ENCODE peak calls at places on chromosomes 12 and 14, in six cellular contexts. L is cardiac fibroblast; M is tibial artery; U is AG09309; W is CD4-positive, alpha-beta T cell; C is BE2C. R is an unnamed sample.
A peak's percentile ranks its signal among the peaks of the same experiment; 100 is the strongest.

GRCh38 chr14:103561381-103562134 is 899 bp downstream of the BAG5 start:
- DNase-seq in L (peak; percentile 63), C (peak; percentile 26), U (no peak), W (no peak), M (no peak), R (peak; percentile 55)

GRCh38 chr14:79629891-79630560 is 581.3 kb downstream of the DIO2 start:
- DNase-seq in C (no peak), M (no peak), L (no peak), U (no peak), W (no peak), R (peak; percentile 23)

GRCh38 chr12:131386781-131387180 is 324.1 kb upstream of the SFSWAP start:
- DNase-seq in U (no peak), W (no peak), C (no peak), M (no peak), L (no peak), R (no peak)

GRCh38 chr14:67477926-67478915 is 10.3 kb downstream of the TMEM229B start:
- DNase-seq in M (no peak), C (no peak), U (no peak), W (no peak), L (no peak), R (no peak)

GRCh38 chr12:41573445-41573844 is 385.3 kb downstream of the PDZRN4 start:
- DNase-seq in L (no peak), U (no peak), M (no peak), W (no peak), C (no peak), R (no peak)

GRCh38 chr12:6779667-6780459 is 7.5 kb downstream of the LAG3 start:
- DNase-seq in W (no peak), C (no peak), M (no peak), U (no peak), L (no peak), R (peak; percentile 33)

GRCh38 chr14:56268039-56268438 is 149.8 kb downstream of the PELI2 start:
- DNase-seq in W (no peak), C (no peak), M (no peak), L (peak; percentile 72), U (no peak), R (no peak)

GRCh38 chr14:35534884-35535793 is 1.2 kb downstream of the INSM2 start:
- DNase-seq in C (peak; percentile 51), L (peak; percentile 65), M (peak; percentile 39), W (peak; percentile 55), U (no peak), R (peak; percentile 87)

GRCh38 chr12:54282949-54283593 is 2.5 kb downstream of the HNRNPA1 start:
- DNase-seq in W (no peak), C (peak; percentile 40), L (no peak), U (no peak), M (no peak), R (no peak)

GRCh38 chr14:23252420-23253333 is 14.9 kb downstream of the RNF212B start:
- DNase-seq in W (no peak), L (no peak), U (no peak), M (no peak), C (no peak), R (no peak)

GRCh38 chr14:66032800-66033199 is 453.4 kb upstream of the CCDC196 start:
- DNase-seq in W (no peak), L (no peak), C (no peak), U (no peak), M (no peak), R (no peak)

GRCh38 chr12:104602901-104603300 is 146.2 kb downstream of the CHST11 start:
- DNase-seq in M (no peak), L (no peak), U (no peak), C (no peak), W (no peak), R (no peak)

GRCh38 chr14:51109651-51110050 is 14.7 kb upstream of the TRIM9 start:
- DNase-seq in W (no peak), C (no peak), U (no peak), M (no peak), L (no peak), R (no peak)

GRCh38 chr14:103549361-103550311 is 12.8 kb downstream of the BAG5 start:
- DNase-seq in W (no peak), U (no peak), M (no peak), L (no peak), C (peak; percentile 56), R (no peak)

DNA sequence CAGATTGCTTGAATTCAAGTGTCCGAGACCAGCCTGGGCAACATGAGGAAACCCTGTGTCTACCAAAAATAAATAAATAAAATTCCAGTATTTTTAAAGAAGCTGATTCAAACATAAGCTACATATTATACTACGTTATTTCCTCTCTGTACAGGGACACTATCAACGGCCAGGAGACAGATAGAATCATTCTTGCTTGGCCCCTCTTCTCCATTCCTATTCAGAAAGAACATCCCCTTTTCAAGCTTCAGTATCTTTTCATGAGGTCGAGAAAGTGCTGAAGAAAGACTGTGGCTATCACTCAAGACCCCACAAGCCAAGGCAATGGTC is 314 bp upstream of the DHRS7 start:
- DNase-seq in L (no peak), W (no peak), U (no peak), M (no peak), C (no peak), R (no peak)
- TF ChIP-seq CTCF in L (no peak), W (no peak), U (no peak), M (no peak), C (no peak), R (no peak)

DNA sequence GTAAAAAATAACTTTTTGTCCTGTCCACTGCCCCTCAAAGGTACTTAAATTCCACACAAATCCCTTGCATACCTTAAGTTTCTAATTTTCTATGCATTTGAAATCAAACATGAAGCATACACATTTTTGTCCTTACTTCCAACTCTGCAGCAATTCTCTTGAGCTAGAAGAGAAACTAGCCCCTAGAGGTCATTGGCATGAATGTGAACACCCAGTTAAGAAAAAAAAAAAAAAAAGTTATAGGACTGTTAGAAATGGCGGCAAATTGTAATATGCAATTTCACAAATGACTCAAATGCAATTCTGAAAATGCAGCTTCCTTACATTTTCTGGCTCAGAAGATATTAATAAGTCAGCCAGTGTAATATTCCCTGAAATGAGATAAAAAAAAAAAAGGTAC is 4.6 kb upstream of the ESR2 start:
- DNase-seq in L (no peak), W (no peak), M (no peak), U (no peak), C (no peak), R (no peak)
- TF ChIP-seq CTCF in L (no peak), W (no peak), M (no peak), U (no peak), C (peak; percentile 15), R (no peak)

DNA sequence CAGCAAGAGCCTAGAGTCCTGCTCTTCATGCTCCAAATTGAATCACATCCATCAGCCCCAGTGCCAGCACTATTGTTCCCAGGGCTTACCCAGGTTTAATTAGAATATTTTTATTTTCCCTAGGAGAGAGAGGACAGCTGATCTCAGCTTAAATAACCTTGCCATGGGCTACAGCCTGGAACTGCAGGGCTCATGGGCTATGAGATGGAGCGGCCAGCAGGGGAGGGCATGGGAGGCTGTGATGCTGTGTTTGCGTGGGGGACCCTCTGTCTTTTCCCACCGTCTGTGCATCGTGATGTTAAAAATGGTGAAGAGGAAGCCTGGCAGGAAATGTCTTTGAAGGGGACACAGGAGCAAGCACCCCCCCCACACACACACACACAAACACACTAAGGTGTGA is 59.3 kb upstream of the WSCD2 start:
- DNase-seq in M (no peak), L (no peak), C (no peak), U (no peak), W (no peak), R (no peak)
- TF ChIP-seq CTCF in M (no peak), L (no peak), C (no peak), U (no peak), W (no peak), R (no peak)

DNA sequence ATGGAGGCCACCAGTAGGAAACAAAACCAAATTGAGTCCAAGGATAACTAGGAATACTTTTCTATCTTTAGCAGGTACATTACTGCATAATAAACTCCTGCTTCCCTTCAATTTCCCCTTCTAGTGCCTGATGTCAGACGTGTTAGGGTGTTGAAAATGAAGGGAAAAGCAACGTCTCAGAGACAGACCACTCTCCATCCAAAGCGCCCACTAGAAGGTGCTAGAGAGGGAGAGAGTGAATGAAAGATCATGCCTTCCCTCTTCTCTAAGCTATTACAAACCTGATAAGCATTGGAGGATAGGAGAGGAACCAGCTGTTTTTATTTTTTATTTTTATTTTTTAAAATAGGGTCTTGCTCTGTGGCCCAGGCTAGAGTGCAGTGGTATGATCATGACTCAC is 64.1 kb downstream of the ZNF641 start:
- DNase-seq in L (peak; percentile 10), W (no peak), M (no peak), C (no peak), U (no peak), R (peak; percentile 16)
- TF ChIP-seq CTCF in L (peak; percentile 46), W (no peak), M (peak; percentile 24), C (peak; percentile 63), U (peak; percentile 51), R (peak; percentile 34)

DNA sequence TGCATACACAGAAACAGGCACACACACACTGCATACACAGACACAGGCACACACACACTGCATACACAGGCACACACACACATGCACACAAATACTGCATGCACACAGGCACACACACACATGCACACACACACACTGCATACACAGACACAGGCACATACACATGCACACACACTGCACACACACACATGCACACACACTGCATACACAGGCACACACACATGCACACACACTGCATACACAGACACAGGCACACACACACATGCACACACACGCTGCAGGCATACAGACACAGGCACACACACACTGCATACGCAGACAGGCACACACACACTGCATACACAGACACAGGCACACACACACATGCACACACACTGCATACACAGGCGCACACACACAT is 32.7 kb upstream of the BTBD6 start:
- DNase-seq in C (no peak), M (no peak), W (no peak), U (no peak), L (no peak), R (no peak)
- TF ChIP-seq CTCF in C (no peak), M (no peak), W (no peak), U (no peak), L (no peak), R (no peak)